ENCODE peak calls at places on chromosomes 16 and 17, in six cellular contexts. W, O, C, J, X and E are unnamed samples.

GRCh38 chr16:55828680-55829079 is 4.2 kb downstream of the CES1 start:
- DNase-seq in X (no peak), W (no peak), O (no peak), J (no peak), C (no peak), E (no peak)

GRCh38 chr16:78211951-78212350 is 112.5 kb downstream of the WWOX start:
- DNase-seq in O (no peak), W (no peak), C (no peak), J (no peak), X (no peak), E (no peak)

GRCh38 chr16:61042736-61043135 is 993.5 kb downstream of the CDH8 start:
- DNase-seq in O (no peak), J (peak), W (no peak), C (no peak), X (no peak), E (peak)

GRCh38 chr17:35254107-35254802 is 11.4 kb downstream of the SLFN5 start:
- DNase-seq in O (no peak), W (no peak), X (peak), C (peak), J (no peak), E (peak)

GRCh38 chr16:56814537-56815432 is 50.2 kb upstream of the SLC12A3 start:
- DNase-seq in O (no peak), J (peak), C (no peak), W (no peak), X (no peak), E (peak)

GRCh38 chr17:17774009-17774881 is 62.5 kb downstream of the SREBF1 start:
- DNase-seq in O (no peak), W (no peak), C (peak), X (peak), J (no peak), E (peak)

GRCh38 chr16:4746215-4746614 is 11.9 kb downstream of the DNAAF8 start:
- DNase-seq in X (no peak), W (no peak), O (no peak), J (no peak), C (no peak), E (no peak)

GRCh38 chr16:28157768-28158535 is 53.8 kb downstream of the XPO6 start:
- DNase-seq in C (peak), W (no peak), O (no peak), J (no peak), X (no peak), E (peak)

GRCh38 chr17:38748329-38749221 is at the start of gene PCGF2:
- DNase-seq in W (peak), J (peak), O (no peak), C (peak), X (peak), E (peak)

GRCh38 chr17:28662527-28662829 is 473 bp downstream of the SUPT6H start:
- DNase-seq in W (no peak), J (no peak), X (no peak), C (no peak), O (no peak), E (no peak)

GRCh38 chr17:75182319-75182568 is 515 bp downstream of the SUMO2 start:
- DNase-seq in J (no peak), W (peak), O (no peak), X (peak), C (no peak), E (no peak)

GRCh38 chr17:69012895-69013805 is 47.6 kb downstream of the ABCA9 start:
- DNase-seq in X (no peak), C (peak), J (no peak), O (no peak), W (no peak), E (no peak)

GRCh38 chr16:88323041-88323440 is 59.7 kb upstream of the ZNF469 start:
- DNase-seq in C (no peak), O (no peak), X (no peak), W (no peak), J (no peak), E (no peak)

GRCh38 chr17:51507444-51507843 is 247.1 kb downstream of the UTP18 start:
- DNase-seq in X (no peak), O (no peak), C (no peak), J (no peak), W (no peak), E (no peak)

GRCh38 chr16:84524346-84524920 is 20.0 kb upstream of the MEAK7 start:
- DNase-seq in W (no peak), C (no peak), X (no peak), O (no peak), J (no peak), E (no peak)

GRCh38 chr17:56624315-56624714 is 30.8 kb downstream of the NOG start:
- DNase-seq in J (no peak), C (no peak), O (no peak), W (no peak), X (no peak), E (peak)

GRCh38 chr17:74833501-74834361 is 26.0 kb downstream of the GRIN2C start:
- DNase-seq in C (peak), X (no peak), O (no peak), J (peak), W (no peak), E (no peak)

GRCh38 chr17:19271751-19272357 is 34.7 kb downstream of the EPN2 start:
- DNase-seq in X (no peak), J (no peak), W (no peak), C (peak), O (no peak), E (no peak)

GRCh38 chr17:4968916-4969550 is 1.4 kb upstream of the SPAG7 start:
- DNase-seq in X (no peak), O (no peak), J (peak), C (peak), W (no peak), E (no peak)

GRCh38 chr16:75514296-75514695 is 19.1 kb upstream of the CHST6 start:
- DNase-seq in X (no peak), J (no peak), O (no peak), C (no peak), W (no peak), E (no peak)

GRCh38 chr16:1361685-1362360 is 10.1 kb downstream of the GNPTG start:
- DNase-seq in X (no peak), J (no peak), C (no peak), W (no peak), O (no peak), E (no peak)

GRCh38 chr16:70428178-70428998 is 10.5 kb downstream of the ST3GAL2 start:
- DNase-seq in J (peak), W (peak), X (peak), C (peak), O (peak), E (peak)

GRCh38 chr16:5509794-5510193 is 412.2 kb upstream of the EEF2KMT start:
- DNase-seq in J (no peak), O (no peak), C (no peak), W (no peak), X (no peak), E (no peak)

GRCh38 chr17:142102-142661 is 4.8 kb downstream of the SCGB1C2 start:
- DNase-seq in W (peak), O (peak), X (peak), J (no peak), C (peak), E (no peak)

GRCh38 chr17:49964539-49965521 is 4.2 kb upstream of the DLX4 start:
- DNase-seq in C (no peak), J (peak), W (no peak), X (no peak), O (peak), E (no peak)

GRCh38 chr16:10937068-10937859 is 5.0 kb downstream of the DEXI start:
- DNase-seq in O (no peak), W (no peak), J (no peak), C (no peak), X (no peak), E (no peak)

GRCh38 chr17:72717276-72717675 is 375.2 kb downstream of the SLC39A11 start:
- DNase-seq in X (no peak), J (no peak), C (no peak), O (no peak), W (no peak), E (no peak)

GRCh38 chr17:72717676-72718075 is 374.8 kb downstream of the SLC39A11 start:
- DNase-seq in J (no peak), O (no peak), W (no peak), C (no peak), X (no peak), E (no peak)

GRCh38 chr17:72720494-72720825 is 372.0 kb downstream of the SLC39A11 start:
- DNase-seq in X (no peak), J (no peak), W (no peak), O (no peak), C (no peak), E (no peak)

GRCh38 chr17:72719582-72720493 is 372.6 kb downstream of the SLC39A11 start:
- DNase-seq in C (peak), W (no peak), O (peak), X (no peak), J (no peak), E (peak)

DNA sequence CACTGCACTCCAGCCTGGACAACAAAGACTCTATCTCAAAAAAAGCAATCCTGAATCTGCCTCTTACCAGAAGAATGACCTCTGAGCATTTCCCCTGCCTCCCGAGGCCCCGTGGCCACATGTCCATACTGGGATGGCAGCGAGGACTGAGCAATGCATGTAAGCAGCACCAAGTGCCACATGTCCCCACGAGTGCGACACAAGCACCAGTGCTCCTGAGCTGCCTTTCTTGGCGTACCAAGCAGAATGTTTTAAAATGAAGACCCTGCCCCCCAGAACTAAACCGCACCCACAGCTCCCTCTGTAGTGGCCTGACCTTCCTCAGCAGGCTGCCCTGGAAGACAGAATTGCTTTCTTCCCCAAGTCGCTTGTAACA is 373.3 kb downstream of the SLC39A11 start:
- DNase-seq in C (no peak), W (no peak), J (no peak), X (no peak), O (no peak), E (no peak)
- H3K4me3 ChIP-seq in C (no peak), W (no peak), J (no peak), X (no peak), O (peak), E (no peak)

DNA sequence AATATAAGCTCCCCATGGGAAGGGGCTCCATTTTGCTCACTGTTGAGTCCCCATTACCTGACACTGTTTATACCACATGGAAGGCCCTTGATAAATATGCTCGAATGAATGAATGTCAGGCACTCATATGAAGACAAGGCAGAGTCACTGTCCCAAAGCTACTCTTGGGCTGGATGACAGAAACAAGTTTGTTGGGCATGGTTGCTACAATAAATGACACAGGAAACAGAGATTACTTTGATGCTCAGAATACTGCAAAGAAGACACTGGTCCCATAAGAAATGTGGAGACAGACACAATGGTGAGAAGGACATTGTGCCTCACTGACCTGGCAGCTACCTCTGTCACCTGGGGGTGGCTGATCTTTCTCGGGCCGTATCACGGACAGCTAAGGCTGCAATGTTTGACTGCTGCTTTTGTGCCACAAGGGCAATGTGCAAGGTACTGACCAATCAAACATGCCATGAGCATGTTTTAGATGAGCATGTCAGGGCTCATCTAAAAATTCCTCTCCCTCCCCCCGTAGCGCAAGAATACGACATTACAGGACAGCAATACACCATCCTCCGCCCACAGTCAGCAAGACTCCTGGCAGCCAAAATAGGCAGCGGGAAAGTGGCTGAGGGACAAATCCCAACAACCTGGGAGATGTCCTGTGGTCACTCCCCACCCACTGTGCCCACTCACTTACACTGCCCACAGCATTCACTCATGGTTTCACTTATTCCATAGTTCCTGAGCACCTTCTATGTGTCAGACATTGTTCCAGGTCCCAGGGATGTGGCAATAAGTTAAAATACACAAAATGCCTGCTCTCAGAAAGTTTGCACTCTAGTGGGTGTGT is 5.0 kb downstream of the PIK3R6 start:
- DNase-seq in C (no peak), X (no peak), J (no peak), W (no peak), O (no peak), E (no peak)
- H3K4me3 ChIP-seq in C (no peak), X (no peak), J (no peak), W (no peak), O (no peak), E (no peak)

GRCh38 chr16:79599837-79600635 is 501 bp downstream of the MAF start:
- DNase-seq in C (no peak), W (peak), J (peak), X (peak), O (peak), E (peak)

GRCh38 chr16:79597277-79597676 is 3.3 kb downstream of the MAF start:
- DNase-seq in X (no peak), O (no peak), J (no peak), C (no peak), W (no peak), E (peak)

GRCh38 chr16:79599256-79599836 is 1.2 kb downstream of the MAF start:
- DNase-seq in J (peak), X (no peak), O (peak), C (no peak), W (no peak), E (peak)

GRCh38 chr16:79597775-79598174 is 2.8 kb downstream of the MAF start:
- DNase-seq in O (no peak), W (no peak), C (no peak), J (no peak), X (no peak), E (no peak)

GRCh38 chr16:79598341-79599181 is 2.0 kb downstream of the MAF start:
- DNase-seq in X (peak), W (peak), O (peak), J (peak), C (no peak), E (peak)
- H3K4me3 ChIP-seq in X (peak), W (peak), O (peak), J (peak), C (peak), E (peak)

GRCh38 chr16:51971184-51971583 is 575.8 kb downstream of the TOX3 start:
- DNase-seq in X (no peak), C (peak), O (no peak), W (no peak), J (peak), E (peak)

GRCh38 chr16:51967566-51967965 is 579.4 kb downstream of the TOX3 start:
- DNase-seq in O (no peak), X (no peak), C (no peak), W (no peak), J (no peak), E (no peak)

GRCh38 chr16:51968756-51969155 is 578.2 kb downstream of the TOX3 start:
- DNase-seq in W (no peak), X (no peak), J (no peak), O (no peak), C (peak), E (no peak)
- H3K4me3 ChIP-seq in W (no peak), X (no peak), J (no peak), O (no peak), C (no peak), E (no peak)

DNA sequence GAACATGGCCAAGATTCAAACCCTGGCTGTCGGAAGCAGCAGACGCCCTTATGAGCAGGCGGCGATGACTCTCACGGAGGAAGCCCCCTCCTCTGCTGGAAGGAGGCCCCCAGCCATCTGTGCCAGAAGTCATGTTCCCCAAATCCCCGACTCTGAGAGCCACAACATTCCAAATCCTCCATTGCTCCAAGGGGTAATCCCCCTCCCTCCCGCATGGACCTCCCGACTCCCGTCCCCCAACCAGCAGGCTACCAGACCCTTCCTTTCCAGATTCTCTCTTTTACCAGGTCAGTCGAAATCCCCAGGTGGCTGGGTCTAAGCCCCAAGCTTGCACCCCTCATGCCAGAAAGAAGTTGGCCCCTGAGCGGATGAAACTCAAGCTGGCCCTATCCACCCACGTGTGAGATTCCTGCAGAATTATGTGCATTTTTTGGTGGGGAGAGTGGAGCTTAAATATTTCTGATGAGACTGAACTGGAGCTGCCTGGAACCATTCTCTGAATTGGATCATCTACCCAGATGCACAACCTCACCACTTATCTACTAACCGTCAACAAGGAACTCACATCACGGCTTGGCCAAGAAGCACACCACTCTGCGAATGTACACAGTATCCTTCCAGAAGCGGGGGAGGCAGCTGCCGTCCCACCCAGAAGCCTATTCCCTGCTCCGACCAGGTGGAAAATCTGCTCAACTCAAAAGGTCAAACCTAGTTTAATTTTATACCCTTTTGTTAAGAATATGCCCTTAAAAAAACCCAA is 283.5 kb downstream of the C16orf95 start:
- DNase-seq in C (peak), X (no peak), W (no peak), J (no peak), O (no peak), E (peak)
- H3K4me3 ChIP-seq in C (no peak), X (no peak), W (no peak), J (no peak), O (no peak), E (no peak)